ENCODE peak calls at places on chromosomes 13 and 19, in nine cellular contexts. One of them, this sample, is unnamed.
A peak's percentile ranks its signal among the peaks of the same experiment; 100 is the strongest.

GRCh38 chr19:19634516-19635312 is 6.7 kb upstream of the LPAR2 start:
- DNase-seq in GM23338: no peak
- DNase-seq in GM23248: no peak
- DNase-seq in PC-3: no peak
- DNase-seq in HCT116: no peak
- DNase-seq in OCI-LY7: no peak
- DNase-seq in MM.1S: no peak
- DNase-seq in hepatocyte: no peak
- DNase-seq in SK-N-SH: no peak
- DNase-seq in this sample: no peak

GRCh38 chr19:50514346-50515167 is 844 bp upstream of the ASPDH start:
- DNase-seq in GM23338: no peak
- DNase-seq in GM23248: no peak
- DNase-seq in PC-3: no peak
- DNase-seq in HCT116: no peak
- DNase-seq in OCI-LY7: no peak
- DNase-seq in MM.1S: no peak
- DNase-seq in hepatocyte: no peak
- DNase-seq in SK-N-SH: peak; percentile 95
- DNase-seq in this sample: peak; percentile 38

GRCh38 chr19:51808333-51808986 is 13.5 kb downstream of the FPR3 start:
- DNase-seq in GM23338: no peak
- DNase-seq in GM23248: peak; percentile 70
- DNase-seq in PC-3: peak; percentile 92
- DNase-seq in HCT116: no peak
- DNase-seq in OCI-LY7: no peak
- DNase-seq in MM.1S: no peak
- DNase-seq in hepatocyte: no peak
- DNase-seq in SK-N-SH: peak; percentile 7
- DNase-seq in this sample: no peak

GRCh38 chr19:16628984-16629691 is 1.1 kb upstream of the MED26 start:
- DNase-seq in GM23338: peak; percentile 71
- DNase-seq in GM23248: peak; percentile 65
- DNase-seq in PC-3: no peak
- DNase-seq in HCT116: no peak
- DNase-seq in OCI-LY7: peak; percentile 84
- DNase-seq in MM.1S: peak; percentile 76
- DNase-seq in hepatocyte: peak; percentile 70
- DNase-seq in SK-N-SH: peak; percentile 62
- DNase-seq in this sample: no peak

GRCh38 chr13:51733656-51734334 is 70.2 kb downstream of the DHRS12 start:
- DNase-seq in GM23338: peak; percentile 12
- DNase-seq in GM23248: peak; percentile 47
- DNase-seq in PC-3: no peak
- DNase-seq in HCT116: no peak
- DNase-seq in OCI-LY7: no peak
- DNase-seq in MM.1S: no peak
- DNase-seq in hepatocyte: no peak
- DNase-seq in SK-N-SH: no peak
- DNase-seq in this sample: no peak

GRCh38 chr13:79936368-79937136 is 404.4 kb downstream of the SPRY2 start:
- DNase-seq in GM23338: no peak
- DNase-seq in GM23248: peak; percentile 99
- DNase-seq in PC-3: peak; percentile 95
- DNase-seq in HCT116: no peak
- DNase-seq in OCI-LY7: no peak
- DNase-seq in MM.1S: no peak
- DNase-seq in hepatocyte: peak; percentile 55
- DNase-seq in SK-N-SH: peak; percentile 61
- DNase-seq in this sample: no peak

GRCh38 chr13:48585456-48585840 is 52.6 kb upstream of the RCBTB2 start:
- DNase-seq in GM23338: peak; percentile 13
- DNase-seq in GM23248: peak; percentile 35
- DNase-seq in PC-3: peak; percentile 89
- DNase-seq in HCT116: peak; percentile 12
- DNase-seq in OCI-LY7: no peak
- DNase-seq in MM.1S: no peak
- DNase-seq in hepatocyte: no peak
- DNase-seq in SK-N-SH: no peak
- DNase-seq in this sample: peak; percentile 68

GRCh38 chr13:63435668-63436275 is 2020.1 kb upstream of the PCDH20 start:
- DNase-seq in GM23338: no peak
- DNase-seq in GM23248: peak; percentile 51
- DNase-seq in PC-3: peak; percentile 73
- DNase-seq in HCT116: peak; percentile 3
- DNase-seq in OCI-LY7: no peak
- DNase-seq in MM.1S: no peak
- DNase-seq in hepatocyte: peak; percentile 8
- DNase-seq in SK-N-SH: no peak
- DNase-seq in this sample: no peak

GRCh38 chr19:7419153-7419552 is 69.7 kb downstream of the PEX11G start:
- DNase-seq in GM23338: no peak
- DNase-seq in GM23248: no peak
- DNase-seq in PC-3: no peak
- DNase-seq in HCT116: no peak
- DNase-seq in OCI-LY7: no peak
- DNase-seq in MM.1S: no peak
- DNase-seq in hepatocyte: no peak
- DNase-seq in SK-N-SH: no peak
- DNase-seq in this sample: no peak

GRCh38 chr13:76148374-76148773 is 512.2 kb downstream of the LMO7 start:
- DNase-seq in GM23338: no peak
- DNase-seq in GM23248: peak; percentile 3
- DNase-seq in PC-3: peak; percentile 26
- DNase-seq in HCT116: no peak
- DNase-seq in OCI-LY7: no peak
- DNase-seq in MM.1S: peak; percentile 72
- DNase-seq in hepatocyte: no peak
- DNase-seq in SK-N-SH: no peak
- DNase-seq in this sample: no peak

GRCh38 chr13:45781553-45782326 is 69.8 kb downstream of the SIAH3 start:
- DNase-seq in GM23338: no peak
- DNase-seq in GM23248: peak; percentile 5
- DNase-seq in PC-3: peak; percentile 2
- DNase-seq in HCT116: no peak
- DNase-seq in OCI-LY7: no peak
- DNase-seq in MM.1S: no peak
- DNase-seq in hepatocyte: no peak
- DNase-seq in SK-N-SH: peak; percentile 90
- DNase-seq in this sample: no peak

GRCh38 chr13:73715114-73715909 is 418.9 kb downstream of the KLF12 start:
- DNase-seq in GM23338: no peak
- DNase-seq in GM23248: no peak
- DNase-seq in PC-3: no peak
- DNase-seq in HCT116: no peak
- DNase-seq in OCI-LY7: no peak
- DNase-seq in MM.1S: peak; percentile 84
- DNase-seq in hepatocyte: no peak
- DNase-seq in SK-N-SH: no peak
- DNase-seq in this sample: no peak

GRCh38 chr19:32351807-32352630 is 6.6 kb downstream of the ZNF507 start:
- DNase-seq in GM23338: no peak
- DNase-seq in GM23248: peak; percentile 64
- DNase-seq in PC-3: peak; percentile 64
- DNase-seq in HCT116: no peak
- DNase-seq in OCI-LY7: no peak
- DNase-seq in MM.1S: no peak
- DNase-seq in hepatocyte: no peak
- DNase-seq in SK-N-SH: no peak
- DNase-seq in this sample: no peak

GRCh38 chr13:93309886-93310520 is 83.4 kb downstream of the GPC6 start:
- DNase-seq in GM23338: no peak
- DNase-seq in GM23248: peak; percentile 87
- DNase-seq in PC-3: peak; percentile 23
- DNase-seq in HCT116: no peak
- DNase-seq in OCI-LY7: no peak
- DNase-seq in MM.1S: no peak
- DNase-seq in hepatocyte: peak; percentile 48
- DNase-seq in SK-N-SH: no peak
- DNase-seq in this sample: peak; percentile 29

DNA sequence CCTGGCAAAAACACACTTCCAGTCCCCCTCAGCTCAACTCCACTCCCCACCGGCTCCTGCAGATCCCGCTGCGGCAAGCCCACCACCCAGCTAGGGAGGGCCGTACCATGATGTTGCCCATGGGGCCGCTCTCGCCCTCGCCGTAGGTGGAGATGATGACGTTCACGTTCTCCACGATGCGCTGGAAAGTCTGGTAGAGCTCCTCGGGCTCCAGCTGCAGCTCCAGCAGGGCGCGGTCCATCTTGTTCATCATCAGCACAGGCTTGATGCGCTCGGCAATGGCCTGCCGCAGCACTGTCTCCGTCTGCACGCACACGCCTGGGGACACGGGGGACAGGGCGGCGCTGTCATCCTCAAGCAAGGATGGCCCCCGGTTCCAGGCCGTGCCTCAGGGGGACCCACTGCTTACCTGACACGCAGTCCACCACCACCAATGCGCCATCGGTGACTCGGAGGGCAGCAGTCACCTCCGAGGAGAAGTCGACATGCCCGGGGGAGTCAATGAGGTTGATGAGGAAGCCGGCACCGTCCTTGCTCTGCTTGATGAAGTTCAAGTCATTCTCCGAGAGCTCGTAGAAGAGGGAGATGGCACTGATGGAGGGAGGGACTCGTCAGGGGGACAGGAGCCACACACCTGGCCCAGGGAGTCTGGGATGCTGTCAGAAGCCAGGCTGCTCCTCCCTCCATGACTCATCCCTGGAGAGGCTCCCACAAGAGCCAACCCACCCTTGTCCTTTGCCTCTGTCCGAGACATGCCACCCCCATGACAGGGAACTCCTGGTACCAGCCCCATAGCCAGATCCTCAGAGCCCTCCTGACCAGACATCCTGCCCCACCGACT is 2.3 kb downstream of the EEF2 start:
- DNase-seq in GM23338: no peak
- DNase-seq in GM23248: peak; percentile 89
- DNase-seq in PC-3: peak; percentile 62
- DNase-seq in HCT116: no peak
- DNase-seq in OCI-LY7: no peak
- DNase-seq in MM.1S: no peak
- DNase-seq in hepatocyte: peak; percentile 67
- DNase-seq in SK-N-SH: peak; percentile 23
- DNase-seq in this sample: no peak
- TF ChIP-seq EZH2phosphoT487 in GM23338: no peak
- TF ChIP-seq EZH2phosphoT487 in GM23248: no peak
- TF ChIP-seq EZH2phosphoT487 in PC-3: no peak
- TF ChIP-seq EZH2phosphoT487 in HCT116: no peak
- TF ChIP-seq EZH2phosphoT487 in OCI-LY7: no peak
- TF ChIP-seq EZH2phosphoT487 in MM.1S: no peak
- TF ChIP-seq EZH2phosphoT487 in hepatocyte: no peak
- TF ChIP-seq EZH2phosphoT487 in SK-N-SH: no peak
- TF ChIP-seq EZH2phosphoT487 in this sample: no peak

DNA sequence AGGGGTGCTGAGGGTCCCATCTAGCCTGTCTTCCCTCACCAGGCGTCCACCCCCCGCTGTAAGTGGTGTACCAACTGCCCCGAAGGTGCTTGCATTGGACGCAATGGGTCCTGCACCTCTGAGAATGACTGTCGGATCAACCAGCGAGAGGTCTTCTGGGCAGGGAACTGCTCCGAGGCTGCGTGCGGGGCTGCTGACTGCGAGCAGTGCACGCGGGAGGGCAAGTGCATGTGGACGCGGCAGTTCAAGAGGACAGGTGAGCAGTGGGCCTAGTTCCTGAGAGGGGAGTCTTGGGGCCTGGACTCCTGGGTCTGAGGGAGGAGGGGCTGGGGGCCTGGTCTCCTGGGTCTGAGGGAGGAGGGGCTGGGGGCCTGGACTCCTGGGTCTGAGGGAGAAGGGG is 27.8 kb downstream of the CNFN start:
- DNase-seq in GM23338: no peak
- DNase-seq in GM23248: no peak
- DNase-seq in PC-3: no peak
- DNase-seq in HCT116: no peak
- DNase-seq in OCI-LY7: no peak
- DNase-seq in MM.1S: no peak
- DNase-seq in hepatocyte: peak; percentile 2
- DNase-seq in SK-N-SH: no peak
- DNase-seq in this sample: no peak
- H3K4me2 ChIP-seq in GM23338: no peak overlapping the region
- H3K4me2 ChIP-seq in GM23248: no peak overlapping the region
- H3K4me2 ChIP-seq in PC-3: no peak overlapping the region
- H3K4me2 ChIP-seq in HCT116: no peak overlapping the region
- H3K4me2 ChIP-seq in OCI-LY7: no peak overlapping the region
- H3K4me2 ChIP-seq in MM.1S: no peak overlapping the region
- H3K4me2 ChIP-seq in hepatocyte: no peak overlapping the region
- H3K4me2 ChIP-seq in SK-N-SH: no peak overlapping the region
- H3K4me2 ChIP-seq in this sample: no peak overlapping the region

DNA sequence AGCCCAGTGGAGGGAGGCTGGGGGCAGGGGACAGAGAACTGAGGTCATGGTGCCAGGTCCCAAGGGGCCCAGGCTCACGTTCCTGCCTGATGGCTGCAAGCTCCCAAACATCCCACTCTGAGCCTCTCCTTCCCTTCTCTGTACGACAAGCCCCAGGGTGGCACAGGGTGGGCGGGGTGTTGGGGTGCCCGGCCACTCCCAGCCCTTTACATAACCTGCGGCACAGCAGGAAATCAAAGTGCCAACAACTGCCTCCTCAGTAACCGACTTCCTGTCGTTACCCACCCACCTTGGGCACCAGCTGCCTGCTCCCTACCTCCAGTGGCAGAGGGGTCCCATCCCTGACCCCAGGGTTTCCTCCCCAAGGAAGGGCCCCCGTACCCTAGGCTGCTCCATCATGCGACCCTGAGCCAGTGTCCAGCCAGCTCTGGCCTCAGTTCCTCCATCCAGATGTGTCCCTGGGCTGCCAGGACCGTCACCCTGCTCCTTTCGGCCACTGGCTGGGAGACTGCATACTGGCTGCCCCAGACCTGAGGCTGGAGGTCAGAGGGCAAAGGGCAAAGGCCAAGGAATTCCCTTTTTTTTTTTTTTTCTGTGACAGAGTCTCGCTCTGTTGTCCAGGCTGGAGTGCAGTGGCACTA is 27.7 kb upstream of the NFIC start:
- DNase-seq in GM23338: no peak
- DNase-seq in GM23248: no peak
- DNase-seq in PC-3: no peak
- DNase-seq in HCT116: no peak
- DNase-seq in OCI-LY7: no peak
- DNase-seq in MM.1S: no peak
- DNase-seq in hepatocyte: no peak
- DNase-seq in SK-N-SH: no peak
- DNase-seq in this sample: no peak
- TF ChIP-seq EZH2phosphoT487 in GM23338: no peak
- TF ChIP-seq EZH2phosphoT487 in GM23248: no peak
- TF ChIP-seq EZH2phosphoT487 in PC-3: no peak
- TF ChIP-seq EZH2phosphoT487 in HCT116: no peak
- TF ChIP-seq EZH2phosphoT487 in OCI-LY7: no peak
- TF ChIP-seq EZH2phosphoT487 in MM.1S: no peak
- TF ChIP-seq EZH2phosphoT487 in hepatocyte: no peak
- TF ChIP-seq EZH2phosphoT487 in SK-N-SH: no peak
- TF ChIP-seq EZH2phosphoT487 in this sample: no peak

GRCh38 chr19:10815969-10816635 is 19.9 kb downstream of the TMED1 start:
- DNase-seq in GM23338: peak; percentile 13
- DNase-seq in GM23248: peak; percentile 87
- DNase-seq in PC-3: no peak
- DNase-seq in HCT116: no peak
- DNase-seq in OCI-LY7: no peak
- DNase-seq in MM.1S: no peak
- DNase-seq in hepatocyte: peak; percentile 5
- DNase-seq in SK-N-SH: no peak
- DNase-seq in this sample: no peak
- H3K4me2 ChIP-seq in GM23338: no peak overlapping the region
- H3K4me2 ChIP-seq in GM23248: peak overlapping the region; percentile 91
- H3K4me2 ChIP-seq in PC-3: no peak overlapping the region
- H3K4me2 ChIP-seq in HCT116: no peak overlapping the region
- H3K4me2 ChIP-seq in OCI-LY7: no peak overlapping the region
- H3K4me2 ChIP-seq in MM.1S: no peak overlapping the region
- H3K4me2 ChIP-seq in hepatocyte: peak overlapping the region; percentile 79
- H3K4me2 ChIP-seq in SK-N-SH: peak overlapping the region; percentile 87
- H3K4me2 ChIP-seq in this sample: no peak overlapping the region

This sample was measured in neural progenitor cell.